ENCODE peak calls at places on chromosomes 5 and 9, in eight cellular contexts. F, U, Z, W, O, G, N and M are unnamed samples.

GRCh38 chr5:109470263-109470662 is 60.5 kb upstream of the PJA2 start:
- DNase-seq in Z (no peak), U (no peak), N (no peak), G (no peak), W (no peak), F (no peak), O (no peak), M (no peak)

GRCh38 chr5:140181525-140181924 is 6.5 kb downstream of the CYSTM1 start:
- DNase-seq in Z (no peak), N (no peak), F (no peak), G (no peak), U (no peak), W (no peak), O (no peak), M (no peak)

GRCh38 chr9:9893837-9894236 is 719.0 kb downstream of the PTPRD start:
- DNase-seq in G (no peak), U (no peak), F (no peak), O (no peak), W (no peak), N (no peak), Z (no peak), M (no peak)

GRCh38 chr9:83972286-83972685 is 7.7 kb downstream of the HNRNPK start:
- DNase-seq in N (no peak), U (no peak), O (peak; percentile 40), F (no peak), G (no peak), Z (no peak), W (no peak), M (no peak)

GRCh38 chr5:10595678-10596309 is 31.9 kb downstream of the ANKRD33B start:
- DNase-seq in W (peak; percentile 75), U (no peak), G (no peak), O (no peak), Z (no peak), N (no peak), F (peak; percentile 86), M (no peak)

GRCh38 chr5:38780950-38781349 is 64.9 kb upstream of the OSMR start:
- DNase-seq in U (peak; percentile 42), Z (peak; percentile 86), F (no peak), W (no peak), N (no peak), G (no peak), O (no peak), M (peak; percentile 67)

GRCh38 chr5:131167615-131168014 is 2.6 kb upstream of the HINT1 start:
- DNase-seq in U (no peak), Z (no peak), N (no peak), G (no peak), W (no peak), O (no peak), F (no peak), M (no peak)

GRCh38 chr5:144547098-144547499 is 376.4 kb downstream of the KCTD16 start:
- DNase-seq in F (no peak), Z (no peak), U (no peak), O (no peak), W (no peak), N (no peak), G (no peak), M (no peak)

GRCh38 chr5:38404667-38405276 is 146.4 kb downstream of the EGFLAM start:
- DNase-seq in N (peak; percentile 80), W (peak; percentile 37), Z (no peak), U (no peak), F (no peak), G (no peak), O (no peak), M (no peak)

GRCh38 chr9:77291714-77292113 is 114.4 kb downstream of the VPS13A start:
- DNase-seq in U (no peak), W (peak; percentile 8), F (no peak), O (peak; percentile 21), G (no peak), Z (no peak), N (peak; percentile 78), M (no peak)

GRCh38 chr5:119287547-119288073 is 68.2 kb upstream of the TNFAIP8 start:
- DNase-seq in W (no peak), N (no peak), G (no peak), F (no peak), Z (no peak), O (no peak), U (no peak), M (no peak)

GRCh38 chr5:72160959-72161358 is 53.7 kb downstream of the MAP1B start:
- DNase-seq in N (no peak), Z (no peak), O (no peak), U (no peak), F (no peak), G (no peak), W (no peak), M (no peak)

GRCh38 chr5:174459832-174460448 is 264.4 kb upstream of the MSX2 start:
- DNase-seq in Z (no peak), N (no peak), O (no peak), F (no peak), G (no peak), U (peak; percentile 24), W (no peak), M (no peak)

GRCh38 chr5:80125962-80126480 is 90.9 kb downstream of the THBS4 start:
- DNase-seq in U (no peak), G (no peak), F (no peak), W (peak; percentile 29), Z (no peak), N (no peak), O (no peak), M (no peak)

GRCh38 chr5:92222449-92222848 is 839.3 kb upstream of the ARRDC3 start:
- DNase-seq in G (no peak), O (no peak), Z (no peak), W (peak; percentile 12), N (peak; percentile 45), U (no peak), F (no peak), M (no peak)

GRCh38 chr9:108671156-108671555 is 184.6 kb downstream of the ACTL7B start:
- DNase-seq in N (peak; percentile 54), F (no peak), W (peak; percentile 33), U (no peak), Z (no peak), O (peak; percentile 26), G (peak; percentile 79), M (no peak)

GRCh38 chr9:108182950-108183381 is 672.8 kb downstream of the ACTL7B start:
- DNase-seq in O (no peak), N (no peak), Z (no peak), U (no peak), F (no peak), G (no peak), W (no peak), M (no peak)

GRCh38 chr9:131273791-131274673 is 2.3 kb downstream of the FAM78A start:
- DNase-seq in F (no peak), U (no peak), O (peak; percentile 91), G (no peak), N (no peak), Z (no peak), W (no peak), M (no peak)

GRCh38 chr5:73534001-73534547 is 31.4 kb downstream of the ANKRA2 start:
- DNase-seq in W (no peak), O (no peak), G (no peak), F (no peak), Z (no peak), N (no peak), U (no peak), M (no peak)

GRCh38 chr5:67257500-67257899 is 60.9 kb upstream of the CD180 start:
- DNase-seq in O (no peak), U (no peak), G (no peak), N (no peak), W (no peak), F (no peak), Z (no peak), M (no peak)
- TF ChIP-seq POLR2AphosphoS5 in O (no peak), U (no peak), G (peak; percentile 13), N (no peak), W (no peak), F (no peak), Z (no peak), M (no peak)

DNA sequence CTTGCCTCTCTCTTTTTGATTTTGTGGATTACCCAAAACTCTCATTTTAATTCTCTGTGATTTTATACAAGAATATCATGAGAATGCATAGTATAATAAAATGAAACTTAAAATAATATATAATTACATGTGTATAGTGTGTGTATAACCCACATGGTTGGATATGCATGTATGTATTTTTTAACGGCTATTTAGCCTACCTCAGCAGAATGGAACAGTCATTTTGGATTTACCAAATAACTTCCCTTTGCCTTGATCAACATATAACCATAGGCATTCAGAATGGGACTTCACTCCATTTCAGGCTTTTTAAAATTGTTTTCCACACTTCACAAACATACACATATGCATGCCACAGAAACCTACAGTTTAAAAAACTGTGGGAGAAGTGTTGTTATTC is 161.2 kb downstream of the SLF1 start:
- DNase-seq in O (no peak), W (no peak), U (no peak), N (no peak), G (no peak), F (no peak), Z (no peak), M (no peak)
- TF ChIP-seq POLR2AphosphoS5 in O (no peak), W (no peak), U (no peak), N (no peak), G (no peak), F (no peak), Z (no peak), M (no peak)

GRCh38 chr9:72365525-72366256 is 683 bp upstream of the ZFAND5 start:
- DNase-seq in W (no peak), U (peak; percentile 87), F (no peak), G (no peak), O (peak; percentile 81), Z (peak; percentile 97), N (peak; percentile 79), M (peak; percentile 93)

DNA sequence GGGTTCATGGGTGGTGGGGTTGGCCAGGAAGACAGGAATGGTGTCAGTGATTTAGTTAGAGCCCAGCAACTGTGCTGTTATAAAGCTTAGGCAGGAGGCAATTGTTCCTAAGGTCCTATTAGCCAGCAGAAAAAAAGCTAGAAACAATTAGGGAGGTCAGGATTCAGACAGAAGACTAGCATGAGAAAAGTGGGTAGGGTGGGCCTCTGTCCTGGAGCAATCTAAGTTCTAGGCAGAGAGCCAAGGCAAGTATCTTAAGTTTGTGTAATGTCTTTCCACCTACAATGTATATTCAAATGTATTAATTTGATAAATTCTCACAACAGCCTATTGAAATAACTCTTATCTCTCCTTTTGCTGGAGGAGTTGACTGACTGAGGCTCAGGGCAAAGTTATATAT is 6.1 kb upstream of the ZFAND5 start:
- DNase-seq in G (no peak), F (no peak), U (no peak), W (no peak), O (no peak), Z (no peak), N (no peak), M (no peak)
- TF ChIP-seq POLR2AphosphoS5 in G (no peak), F (no peak), U (no peak), W (no peak), O (no peak), Z (no peak), N (no peak), M (no peak)

DNA sequence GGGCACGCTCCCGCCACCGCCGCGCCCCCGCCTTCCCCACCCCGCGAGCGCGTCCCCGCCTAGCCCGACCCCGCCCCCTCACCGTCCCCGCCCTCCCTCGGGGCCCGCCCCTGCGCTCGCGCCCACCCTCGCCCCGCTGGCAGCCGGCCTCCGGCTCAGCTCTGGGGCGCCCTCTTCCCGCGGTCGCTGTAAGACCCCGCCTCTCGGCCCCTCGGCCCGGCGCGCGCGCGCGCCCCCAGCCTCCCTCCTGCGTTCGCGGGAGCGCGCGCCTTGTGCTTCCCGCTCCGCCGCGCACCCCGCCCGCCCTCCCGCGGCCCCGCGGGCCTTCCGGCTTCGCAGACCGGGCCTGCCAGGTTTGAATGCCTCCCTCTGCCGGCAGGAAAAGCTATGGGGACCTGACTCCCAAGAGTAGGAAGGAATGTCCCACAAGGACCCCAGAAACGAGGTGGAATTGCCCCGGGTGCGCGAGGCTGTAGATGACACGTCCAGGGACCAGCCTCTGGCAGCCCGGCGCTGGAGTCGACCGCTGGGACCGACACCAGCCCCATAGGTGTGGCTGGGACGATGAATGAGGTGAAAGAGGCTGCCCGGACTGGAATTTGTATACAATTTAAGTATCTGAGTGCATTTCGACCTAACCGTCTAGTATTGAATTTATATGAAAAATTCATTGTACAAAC is 360 bp upstream of the PTBP3 start:
- DNase-seq in O (peak; percentile 91), F (no peak), G (no peak), U (peak; percentile 96), W (peak; percentile 87), N (peak; percentile 97), Z (peak; percentile 97), M (peak; percentile 92)
- TF ChIP-seq POLR2AphosphoS5 in O (peak; percentile 54), F (no peak), G (no peak), U (no peak), W (peak; percentile 46), N (no peak), Z (no peak), M (peak; percentile 4)